ENCODE peak calls at places on chromosome 21, in seven cellular contexts. I is uterus, C is tibial artery, O is GM23338, S is AG04450, W is heart left ventricle, D is PC-9. R is an unnamed sample.
A peak's percentile ranks its signal among the peaks of the same experiment; 100 is the strongest.

GRCh38 chr21:15210235-15210678 is 145.5 kb upstream of the NRIP1 start:
- DNase-seq in I (no peak), C (no peak), O (no peak), S (no peak), W (no peak), D (peak; percentile 90), R (peak; percentile 75)

GRCh38 chr21:25573409-25574206 is 33.7 kb downstream of the MRPL39 start:
- DNase-seq in I (no peak), C (no peak), O (no peak), S (peak; percentile 83), W (no peak), D (peak; percentile 10), R (no peak)

GRCh38 chr21:34724131-34724856 is 55.5 kb downstream of the CLIC6 start:
- DNase-seq in I (no peak), C (no peak), O (no peak), S (no peak), W (no peak), D (no peak), R (no peak)

GRCh38 chr21:33402011-33402979 is 918 bp upstream of the IFNGR2 start:
- DNase-seq in I (peak; percentile 73), C (peak; percentile 90), O (peak; percentile 77), S (no peak), W (peak; percentile 76), D (no peak), R (peak; percentile 88)

GRCh38 chr21:40179167-40179566 is 311.9 kb downstream of the PCP4 start:
- DNase-seq in I (no peak), C (no peak), O (no peak), S (no peak), W (no peak), D (no peak), R (no peak)

GRCh38 chr21:19031956-19032355 is 628.4 kb upstream of the TMPRSS15 start:
- DNase-seq in I (no peak), C (no peak), O (no peak), S (no peak), W (no peak), D (no peak), R (no peak)

GRCh38 chr21:33403786-33404571 is 766 bp downstream of the IFNGR2 start:
- DNase-seq in I (peak; percentile 63), C (peak; percentile 80), O (peak; percentile 67), S (no peak), W (peak; percentile 70), D (peak; percentile 22), R (peak; percentile 85)

GRCh38 chr21:20551939-20552338 is 446.3 kb upstream of the NCAM2 start:
- DNase-seq in I (no peak), C (no peak), O (no peak), S (no peak), W (no peak), D (no peak), R (no peak)

GRCh38 chr21:34790834-34791233 is 122.0 kb downstream of the CLIC6 start:
- DNase-seq in I (no peak), C (no peak), O (no peak), S (no peak), W (no peak), D (no peak), R (no peak)

GRCh38 chr21:33019885-33020557 is 5.7 kb upstream of the OLIG2 start:
- DNase-seq in I (no peak), C (no peak), O (peak; percentile 84), S (no peak), W (no peak), D (no peak), R (peak; percentile 21)

GRCh38 chr21:24118738-24119470 is 1488.4 kb downstream of the MRPL39 start:
- DNase-seq in I (no peak), C (no peak), O (no peak), S (no peak), W (no peak), D (no peak), R (no peak)

GRCh38 chr21:25441835-25442234 is 165.4 kb downstream of the MRPL39 start:
- DNase-seq in I (no peak), C (no peak), O (no peak), S (no peak), W (no peak), D (no peak), R (no peak)

GRCh38 chr21:40118527-40118926 is 251.3 kb downstream of the PCP4 start:
- DNase-seq in I (no peak), C (no peak), O (peak; percentile 12), S (no peak), W (no peak), D (no peak), R (no peak)

GRCh38 chr21:15159382-15160020 is 94.7 kb upstream of the NRIP1 start:
- DNase-seq in I (no peak), C (no peak), O (no peak), S (no peak), W (no peak), D (no peak), R (no peak)

GRCh38 chr21:19489930-19490329 is 1086.3 kb upstream of the TMPRSS15 start:
- DNase-seq in I (no peak), C (no peak), O (no peak), S (no peak), W (no peak), D (no peak), R (no peak)

GRCh38 chr21:17921579-17922530 is 102.7 kb upstream of the C21orf91 start:
- DNase-seq in I (peak; percentile 61), C (no peak), O (no peak), S (peak; percentile 33), W (no peak), D (no peak), R (no peak)

GRCh38 chr21:15250384-15250783 is 185.6 kb upstream of the NRIP1 start:
- DNase-seq in I (no peak), C (no peak), O (no peak), S (peak; percentile 15), W (no peak), D (no peak), R (no peak)

GRCh38 chr21:25670726-25671125 is 31.7 kb downstream of the JAM2 start:
- DNase-seq in I (no peak), C (no peak), O (no peak), S (peak; percentile 4), W (no peak), D (no peak), R (no peak)

GRCh38 chr21:31557421-31557955 is 102.0 kb upstream of the SOD1 start:
- DNase-seq in I (no peak), C (no peak), O (peak; percentile 85), S (no peak), W (no peak), D (peak; percentile 14), R (no peak)

GRCh38 chr21:27807596-27807995 is 840.7 kb upstream of the ADAMTS5 start:
- DNase-seq in I (no peak), C (no peak), O (no peak), S (no peak), W (no peak), D (no peak), R (no peak)

GRCh38 chr21:27817061-27817460 is 850.2 kb upstream of the ADAMTS5 start:
- DNase-seq in I (no peak), C (no peak), O (no peak), S (no peak), W (no peak), D (no peak), R (no peak)

GRCh38 chr21:27814226-27814625 is 847.3 kb upstream of the ADAMTS5 start:
- DNase-seq in I (no peak), C (no peak), O (no peak), S (no peak), W (no peak), D (no peak), R (no peak)

GRCh38 chr21:27813750-27814149 is 846.9 kb upstream of the ADAMTS5 start:
- DNase-seq in I (no peak), C (no peak), O (peak; percentile 8), S (no peak), W (peak; percentile 24), D (peak; percentile 3), R (no peak)

GRCh38 chr21:27812279-27812678 is 845.4 kb upstream of the ADAMTS5 start:
- DNase-seq in I (no peak), C (no peak), O (no peak), S (no peak), W (no peak), D (no peak), R (no peak)
- H3K27ac ChIP-seq in I (no peak overlapping the region), C (no peak overlapping the region), O (no peak overlapping the region), S (no peak overlapping the region), W (no peak overlapping the region), D (no peak overlapping the region), R (no peak overlapping the region)

GRCh38 chr21:43611598-43612369 is 47.5 kb downstream of the HSF2BP start:
- DNase-seq in I (peak; percentile 63), C (peak; percentile 84), O (peak; percentile 85), S (peak; percentile 82), W (peak; percentile 62), D (no peak), R (no peak)
- H3K4me3 ChIP-seq in I (no peak overlapping the region), C (no peak overlapping the region), O (no peak overlapping the region), S (no peak overlapping the region), W (no peak overlapping the region), D (no peak overlapping the region), R (peak overlapping the region; percentile 32)

GRCh38 chr21:37223804-37224345 is 43.3 kb downstream of the VPS26C start:
- DNase-seq in I (no peak), C (no peak), O (no peak), S (no peak), W (no peak), D (no peak), R (no peak)

GRCh38 chr21:37224861-37225260 is 42.3 kb downstream of the VPS26C start:
- DNase-seq in I (no peak), C (no peak), O (no peak), S (no peak), W (no peak), D (no peak), R (no peak)

GRCh38 chr21:37220433-37220980 is 46.6 kb downstream of the VPS26C start:
- DNase-seq in I (no peak), C (no peak), O (peak; percentile 66), S (no peak), W (no peak), D (no peak), R (peak; percentile 76)

GRCh38 chr21:37219766-37220432 is 47.2 kb downstream of the VPS26C start:
- DNase-seq in I (no peak), C (no peak), O (no peak), S (no peak), W (no peak), D (no peak), R (no peak)

DNA sequence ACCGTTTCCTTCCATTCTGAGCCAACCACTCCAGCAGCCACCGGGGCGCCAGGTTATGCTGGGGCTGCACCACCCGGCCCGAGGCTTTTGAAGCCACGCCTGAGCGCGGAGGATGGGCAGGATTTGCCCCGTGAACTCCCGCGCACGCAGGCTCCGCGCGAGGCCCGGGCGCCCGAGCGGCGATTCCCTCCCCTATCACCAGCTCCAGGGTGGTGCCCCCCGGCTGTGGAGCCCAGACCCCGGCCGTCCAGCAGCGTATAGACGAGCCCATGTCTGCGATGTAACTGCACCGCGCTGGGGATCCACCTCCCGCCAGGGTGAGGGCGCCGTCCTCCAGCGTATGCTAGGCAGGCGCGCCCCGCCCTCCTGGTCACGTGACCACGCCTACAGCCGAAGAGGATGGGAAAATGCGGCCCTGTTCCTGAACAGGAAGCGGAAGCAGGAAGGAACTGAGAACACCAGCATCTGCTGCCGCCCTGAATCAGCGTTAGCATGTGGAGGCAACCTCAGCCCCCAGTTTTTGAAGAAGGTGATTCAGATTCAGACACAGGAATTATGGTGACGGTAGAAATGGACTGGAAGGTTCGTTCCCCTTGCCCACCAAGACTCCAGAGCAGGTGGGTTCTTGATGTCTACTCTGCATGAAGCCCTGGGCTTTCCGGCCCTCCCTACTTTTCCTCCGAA is 46.0 kb downstream of the VPS26C start:
- DNase-seq in I (peak; percentile 92), C (peak; percentile 95), O (peak; percentile 95), S (peak; percentile 71), W (peak; percentile 97), D (peak; percentile 79), R (peak; percentile 92)
- TF ChIP-seq CTCF in I (peak; percentile 36), C (peak; percentile 26), O (peak; percentile 53), S (peak; percentile 29), W (peak; percentile 2), D (no peak), R (no peak)

GRCh38 chr21:46388206-46388880 is 64.4 kb downstream of the PCNT start:
- DNase-seq in I (no peak), C (no peak), O (no peak), S (no peak), W (no peak), D (no peak), R (no peak)
- H3K27ac ChIP-seq in I (no peak overlapping the region), C (no peak overlapping the region), O (no peak overlapping the region), S (no peak overlapping the region), W (no peak overlapping the region), D (no peak overlapping the region), R (no peak overlapping the region)

R was measured in coronary artery.